ENCODE peak calls at places on chromosome 22, in six cellular contexts. Q is mesenchymal stem cell, R is H9, J is neuronal stem cell, U is H1, O is trophoblast cell. V is an unnamed sample.

GRCh38 chr22:39223091-39223710 is 21.6 kb downstream of the PDGFB start:
- DNase-seq in Q (no peak), R (no peak), J (no peak), U (no peak), O (no peak), V (no peak)

GRCh38 chr22:42277988-42278776 is 7.7 kb upstream of the TCF20 start:
- DNase-seq in Q (no peak), R (no peak), J (no peak), U (no peak), O (peak), V (no peak)

GRCh38 chr22:39388261-39389011 is 11.1 kb upstream of the TAB1 start:
- DNase-seq in Q (peak), R (peak), J (peak), U (peak), O (peak), V (peak)

GRCh38 chr22:44444341-44445306 is 53.4 kb downstream of the RTL6 start:
- DNase-seq in Q (no peak), R (peak), J (no peak), U (peak), O (peak), V (no peak)

GRCh38 chr22:27487600-27488450 is 313.7 kb downstream of the MN1 start:
- DNase-seq in Q (peak), R (no peak), J (no peak), U (no peak), O (no peak), V (peak)

GRCh38 chr22:35540600-35541253 is at the start of gene RASD2:
- DNase-seq in Q (peak), R (peak), J (no peak), U (no peak), O (peak), V (peak)

GRCh38 chr22:19177164-19178064 is 1.1 kb downstream of the SLC25A1 start:
- DNase-seq in Q (no peak), R (no peak), J (no peak), U (no peak), O (peak), V (no peak)

GRCh38 chr22:22515890-22516289 is 4.2 kb downstream of the ZNF280A start:
- DNase-seq in Q (no peak), R (no peak), J (no peak), U (no peak), O (no peak), V (no peak)

GRCh38 chr22:24039046-24039445 is 27.9 kb downstream of the CABIN1 start:
- DNase-seq in Q (no peak), R (no peak), J (no peak), U (no peak), O (no peak), V (no peak)

GRCh38 chr22:41256898-41257260 is 16.1 kb upstream of the CHADL start:
- DNase-seq in Q (peak), R (no peak), J (no peak), U (no peak), O (no peak), V (peak)

GRCh38 chr22:49825436-49825835 is 2.2 kb downstream of the BRD1 start:
- DNase-seq in Q (peak), R (no peak), J (no peak), U (no peak), O (peak), V (peak)

GRCh38 chr22:50305658-50306566 is 1.5 kb downstream of the PLXNB2 start:
- DNase-seq in Q (peak), R (no peak), J (no peak), U (no peak), O (peak), V (peak)

GRCh38 chr22:40348025-40348658 is 1.8 kb downstream of the ADSL start:
- DNase-seq in Q (peak), R (no peak), J (no peak), U (no peak), O (peak), V (peak)

GRCh38 chr22:44446483-44446882 is 51.5 kb downstream of the RTL6 start:
- DNase-seq in Q (peak), R (peak), J (no peak), U (no peak), O (peak), V (no peak)

GRCh38 chr22:24841261-24841660 is 35.2 kb downstream of the SGSM1 start:
- DNase-seq in Q (no peak), R (no peak), J (no peak), U (no peak), O (peak), V (no peak)

GRCh38 chr22:19942886-19943664 is 1.5 kb upstream of the TXNRD2 start:
- DNase-seq in Q (peak), R (peak), J (no peak), U (no peak), O (peak), V (peak)

GRCh38 chr22:24002849-24003248 is 2.4 kb downstream of the GSTT4 start:
- DNase-seq in Q (no peak), R (no peak), J (no peak), U (no peak), O (peak), V (no peak)

GRCh38 chr22:50261615-50262459 is at the start of gene MAPK12:
- DNase-seq in Q (peak), R (peak), J (peak), U (no peak), O (no peak), V (no peak)

GRCh38 chr22:25890651-25891050 is 148.7 kb downstream of the MYO18B start:
- DNase-seq in Q (no peak), R (no peak), J (no peak), U (no peak), O (no peak), V (no peak)

GRCh38 chr22:17960695-17961442 is 63.5 kb downstream of the MICAL3 start:
- DNase-seq in Q (no peak), R (no peak), J (no peak), U (no peak), O (no peak), V (no peak)
- H4K91ac ChIP-seq in Q (no peak), R (no peak), J (no peak), U (no peak), O (no peak), V (no peak)

GRCh38 chr22:32801001-32801435 is 487 bp upstream of the TIMP3 start:
- DNase-seq in Q (peak), R (peak), J (no peak), U (no peak), O (peak), V (no peak)

GRCh38 chr22:32800158-32800557 is 1.3 kb upstream of the TIMP3 start:
- DNase-seq in Q (no peak), R (no peak), J (no peak), U (no peak), O (peak), V (no peak)

GRCh38 chr22:32801436-32802290 is at the start of gene TIMP3:
- DNase-seq in Q (peak), R (peak), J (peak), U (peak), O (peak), V (peak)

GRCh38 chr22:32796865-32797573 is 4.5 kb upstream of the TIMP3 start:
- DNase-seq in Q (peak), R (peak), J (peak), U (no peak), O (peak), V (peak)

GRCh38 chr22:32799516-32799915 is 2.0 kb upstream of the TIMP3 start:
- DNase-seq in Q (no peak), R (no peak), J (no peak), U (no peak), O (peak), V (no peak)
- H4K91ac ChIP-seq in Q (no peak), R (no peak), J (no peak), U (no peak), O (no peak), V (no peak)

GRCh38 chr22:17257091-17257490 is 37.9 kb upstream of the ADA2 start:
- DNase-seq in Q (no peak), R (no peak), J (no peak), U (no peak), O (no peak), V (no peak)
- H4K91ac ChIP-seq in Q (no peak), R (no peak), J (no peak), U (peak), O (no peak), V (no peak)

GRCh38 chr22:45949921-45950320 is 27.0 kb downstream of the WNT7B start:
- DNase-seq in Q (no peak), R (no peak), J (no peak), U (no peak), O (no peak), V (no peak)
- H4K91ac ChIP-seq in Q (no peak), R (no peak), J (no peak), U (no peak), O (no peak), V (no peak)

GRCh38 chr22:43331698-43332097 is 11.5 kb downstream of the SCUBE1 start:
- DNase-seq in Q (no peak), R (no peak), J (no peak), U (no peak), O (no peak), V (no peak)

GRCh38 chr22:43333978-43334377 is 9.2 kb downstream of the SCUBE1 start:
- DNase-seq in Q (no peak), R (no peak), J (no peak), U (no peak), O (no peak), V (no peak)

GRCh38 chr22:43334378-43334777 is 8.8 kb downstream of the SCUBE1 start:
- DNase-seq in Q (no peak), R (no peak), J (no peak), U (no peak), O (no peak), V (no peak)

GRCh38 chr22:43331064-43331435 is 12.1 kb downstream of the SCUBE1 start:
- DNase-seq in Q (no peak), R (no peak), J (no peak), U (no peak), O (no peak), V (no peak)

DNA sequence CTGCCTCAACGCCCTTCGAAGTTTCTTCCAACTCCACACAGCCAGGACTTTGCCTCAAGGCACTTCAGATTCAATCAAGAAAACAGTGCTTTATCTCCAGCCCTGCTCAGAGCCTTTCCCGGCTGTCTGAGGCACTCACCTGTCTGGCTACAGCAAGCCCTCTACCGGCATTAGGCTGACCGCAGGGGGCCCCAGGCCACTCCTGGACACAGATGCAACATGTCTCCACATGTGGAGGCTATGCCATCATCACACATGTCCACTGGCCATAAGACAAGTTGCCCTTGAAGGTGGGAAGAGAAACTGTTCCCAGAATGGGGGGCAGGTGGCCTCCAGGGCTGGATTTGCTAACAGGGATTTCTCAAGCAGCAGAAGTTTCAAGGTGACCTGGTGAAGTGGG is 10.0 kb downstream of the SCUBE1 start:
- DNase-seq in Q (no peak), R (no peak), J (no peak), U (no peak), O (no peak), V (no peak)
- H4K91ac ChIP-seq in Q (no peak), R (no peak), J (no peak), U (no peak), O (no peak), V (no peak)

GRCh38 chr22:37507731-37508130 is 11.5 kb downstream of the CARD10 start:
- DNase-seq in Q (no peak), R (no peak), J (no peak), U (no peak), O (no peak), V (no peak)
- H4K91ac ChIP-seq in Q (no peak), R (no peak), J (no peak), U (no peak), O (no peak), V (no peak)

GRCh38 chr22:17096095-17096494 is 11.3 kb downstream of the IL17RA start:
- DNase-seq in Q (no peak), R (no peak), J (no peak), U (no peak), O (no peak), V (no peak)
- H4K91ac ChIP-seq in Q (no peak), R (no peak), J (no peak), U (no peak), O (no peak), V (no peak)

DNA sequence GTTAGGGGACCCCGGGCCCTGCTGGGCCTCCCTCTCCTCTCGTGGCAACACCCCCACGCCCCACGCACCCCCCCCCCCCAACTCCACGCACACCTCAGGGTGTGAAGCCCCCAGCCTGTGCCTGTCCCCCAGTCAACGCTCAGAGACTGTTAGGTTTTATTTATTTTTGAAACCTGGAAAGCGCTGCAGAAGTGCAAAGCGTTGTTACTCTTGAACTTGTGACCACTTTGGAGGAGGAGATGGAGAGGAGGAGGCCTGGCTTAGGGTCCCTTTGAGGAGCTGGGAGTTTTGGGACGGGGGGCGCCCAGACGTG is 929 bp downstream of the PIK3IP1 start:
- DNase-seq in Q (no peak), R (no peak), J (no peak), U (no peak), O (no peak), V (no peak)
- H4K91ac ChIP-seq in Q (no peak), R (no peak), J (no peak), U (no peak), O (peak), V (peak)